ENCODE peak calls at places on chromosomes 16 and 17, in four cellular contexts. S is activated effector memory CD4-positive, alpha-beta T cell treated with Interleukin-2 at 50 U/mL for 16 hours; P is astrocyte of the hippocampus; G is anterior cingulate cortex. O is an unnamed sample.

GRCh38 chr17:512311-512710 is 159.7 kb upstream of the RPH3AL start:
- DNase-seq in S (no peak), P (no peak), G (no peak), O (no peak)

GRCh38 chr17:9473716-9474115 is 101.9 kb downstream of the STX8 start:
- DNase-seq in S (no peak), P (peak; percentile 76), G (no peak), O (no peak)

GRCh38 chr17:39339272-39339671 is 62.2 kb downstream of the FBXL20 start:
- DNase-seq in S (no peak), G (no peak), P (no peak), O (no peak)

GRCh38 chr17:65181237-65182061 is 44.3 kb downstream of the RGS9 start:
- DNase-seq in G (no peak), P (no peak), S (peak; percentile 17), O (no peak)

GRCh38 chr17:32936894-32937500 is 9.0 kb downstream of the TMEM98 start:
- DNase-seq in S (peak; percentile 27), G (peak; percentile 32), P (peak; percentile 83), O (peak; percentile 88)

GRCh38 chr17:36918260-36918691 is 19.0 kb upstream of the LHX1 start:
- DNase-seq in P (peak; percentile 51), G (no peak), S (no peak), O (no peak)

GRCh38 chr16:73956592-73957495 is 339.8 kb upstream of the PSMD7 start:
- DNase-seq in G (peak; percentile 22), P (peak; percentile 78), S (no peak), O (peak; percentile 45)

GRCh38 chr16:66551362-66551761 is 1.0 kb upstream of the CKLF start:
- DNase-seq in S (peak; percentile 50), G (no peak), P (no peak), O (no peak)

GRCh38 chr17:66655861-66656260 is 179.1 kb upstream of the CACNG5 start:
- DNase-seq in G (no peak), P (peak; percentile 57), S (no peak), O (no peak)

GRCh38 chr17:72219136-72219823 is 98.5 kb downstream of the SOX9 start:
- DNase-seq in S (no peak), G (no peak), P (peak; percentile 40), O (no peak)

GRCh38 chr17:78952706-78953105 is 27.0 kb downstream of the LGALS3BP start:
- DNase-seq in P (no peak), S (no peak), G (no peak), O (no peak)

GRCh38 chr17:68955181-68955841 is at the start of gene ABCA8:
- DNase-seq in G (peak; percentile 7), P (peak; percentile 34), S (no peak), O (peak; percentile 38)

GRCh38 chr17:2181206-2181983 is 122.2 kb downstream of the SMG6 start:
- DNase-seq in S (no peak), G (peak; percentile 74), P (peak; percentile 91), O (peak; percentile 93)

GRCh38 chr16:56102159-56102798 is 89.0 kb upstream of the GNAO1 start:
- DNase-seq in P (peak; percentile 54), S (no peak), G (peak; percentile 18), O (peak; percentile 15)

GRCh38 chr16:30335598-30336474 is 19.3 kb downstream of the CD2BP2 start:
- DNase-seq in P (no peak), S (no peak), G (no peak), O (no peak)

GRCh38 chr17:34156741-34157589 is 98.1 kb upstream of the CCL2 start:
- DNase-seq in S (no peak), P (peak; percentile 57), G (no peak), O (no peak)

GRCh38 chr16:21001262-21001661 is 100.7 kb downstream of the LYRM1 start:
- DNase-seq in P (no peak), S (no peak), G (no peak), O (no peak)

GRCh38 chr16:31421587-31421986 is 6.6 kb downstream of the COX6A2 start:
- DNase-seq in G (no peak), P (no peak), S (peak; percentile 19), O (no peak)

GRCh38 chr16:5196204-5196603 is 98.6 kb upstream of the EEF2KMT start:
- DNase-seq in P (no peak), G (no peak), S (no peak), O (no peak)

GRCh38 chr17:38585805-38586529 is 19.8 kb downstream of the SRCIN1 start:
- DNase-seq in S (no peak), G (no peak), P (no peak), O (no peak)

GRCh38 chr16:4654387-4654901 is 29.8 kb downstream of the MGRN1 start:
- DNase-seq in P (no peak), S (no peak), G (no peak), O (no peak)

GRCh38 chr16:11139624-11140375 is 116.2 kb downstream of the SOCS1 start:
- DNase-seq in G (no peak), S (peak; percentile 8), P (no peak), O (no peak)

GRCh38 chr16:65905326-65905725 is 461.2 kb upstream of the CDH5 start:
- DNase-seq in S (no peak), G (no peak), P (no peak), O (no peak)